ENCODE peak calls at places on chromosome X, in five cellular contexts. J, R, U, I and T are unnamed samples.

GRCh38 chrX:16212024-16212423 is 44.7 kb downstream of the MAGEB17 start:
- DNase-seq in J (peak; percentile 8), I (no peak), R (no peak), U (peak; percentile 25), T (no peak)

GRCh38 chrX:97452283-97452682 is 568.6 kb downstream of the RPA4 start:
- DNase-seq in I (no peak), R (no peak), J (no peak), U (no peak), T (no peak)

GRCh38 chrX:47316276-47317025 is 53.9 kb upstream of the ZNF157 start:
- DNase-seq in J (peak; percentile 2), U (no peak), I (no peak), R (peak; percentile 85), T (no peak)

GRCh38 chrX:2710496-2710895 is 19.4 kb downstream of the CD99 start:
- DNase-seq in U (no peak), I (no peak), J (no peak), R (no peak), T (no peak)

GRCh38 chrX:68894513-68895338 is 65.9 kb downstream of the EFNB1 start:
- DNase-seq in U (peak; percentile 20), R (peak; percentile 46), I (peak; percentile 44), J (peak; percentile 19), T (peak; percentile 25)

GRCh38 chrX:133250184-133251080 is 32.3 kb upstream of the TFDP3 start:
- DNase-seq in I (no peak), J (peak; percentile 8), U (no peak), R (no peak), T (no peak)

GRCh38 chrX:93120805-93121204 is 552.6 kb downstream of the NAP1L3 start:
- DNase-seq in R (no peak), I (no peak), J (no peak), U (no peak), T (no peak)

GRCh38 chrX:116873678-116874077 is 410.9 kb upstream of the CT83 start:
- DNase-seq in U (peak; percentile 72), J (peak; percentile 47), I (no peak), R (no peak), T (no peak)

GRCh38 chrX:153381684-153382532 is 19.2 kb downstream of the PNMA6E start:
- DNase-seq in J (peak; percentile 86), R (peak; percentile 31), U (peak; percentile 91), I (peak; percentile 4), T (no peak)

GRCh38 chrX:150303386-150304097 is 59.6 kb upstream of the MAMLD1 start:
- DNase-seq in U (peak; percentile 10), R (no peak), I (no peak), J (no peak), T (no peak)

GRCh38 chrX:123833387-123833786 is 26.5 kb upstream of the XIAP start:
- DNase-seq in R (peak; percentile 50), I (peak; percentile 0), J (peak; percentile 67), U (peak; percentile 53), T (peak; percentile 0)

GRCh38 chrX:118216488-118216887 is 99.9 kb upstream of the KLHL13 start:
- DNase-seq in R (no peak), I (no peak), U (no peak), J (no peak), T (no peak)

GRCh38 chrX:110086162-110086915 is 83.4 kb downstream of the TMEM164 start:
- DNase-seq in R (no peak), U (peak; percentile 52), I (no peak), J (peak; percentile 11), T (no peak)

GRCh38 chrX:106698693-106699092 is 27.8 kb upstream of the RNF128 start:
- DNase-seq in U (peak; percentile 54), I (no peak), R (no peak), J (peak; percentile 27), T (no peak)

GRCh38 chrX:13093489-13094140 is 49.2 kb upstream of the FAM9C start:
- DNase-seq in J (no peak), I (no peak), R (no peak), U (no peak), T (no peak)

GRCh38 chrX:64204252-64204651 is 1.3 kb downstream of the AMER1 start:
- DNase-seq in U (peak; percentile 1), R (peak; percentile 27), I (peak; percentile 11), J (peak; percentile 31), T (peak; percentile 8)

GRCh38 chrX:14963447-14964236 is 90.4 kb downstream of the MOSPD2 start:
- DNase-seq in I (no peak), U (peak; percentile 14), R (no peak), J (peak; percentile 15), T (no peak)

GRCh38 chrX:102745513-102746133 is 25.1 kb downstream of the GPRASP3 start:
- DNase-seq in R (peak; percentile 69), I (no peak), J (no peak), U (no peak), T (peak; percentile 7)

GRCh38 chrX:141814213-141814857 is 23.8 kb upstream of the MAGEC3 start:
- DNase-seq in I (no peak), J (no peak), R (no peak), U (no peak), T (no peak)

GRCh38 chrX:134418317-134419113 is 41.5 kb upstream of the HPRT1 start:
- DNase-seq in I (no peak), R (no peak), U (no peak), J (no peak), T (no peak)

GRCh38 chrX:100975212-100975611 is 5.7 kb downstream of the ARL13A start:
- DNase-seq in I (no peak), R (no peak), J (no peak), U (peak; percentile 44), T (no peak)